ENCODE peak calls at places on chromosomes 12 and 14, in four cellular contexts. J is iPS DF 6.9, L is A549, A is IMR-90. S is an unnamed sample.

GRCh38 chr14:75523771-75524171 is 1.5 kb downstream of the BATF start:
- DNase-seq in L (no peak), J (no peak), A (peak), S (no peak)

GRCh38 chr12:6367065-6367968 is 8.0 kb downstream of the SCNN1A start:
- DNase-seq in A (peak), L (peak), J (no peak), S (peak)

GRCh38 chr12:124742111-124742510 is 121.6 kb downstream of the SCARB1 start:
- DNase-seq in A (no peak), L (no peak), J (no peak), S (no peak)

GRCh38 chr12:11795910-11796459 is 146.5 kb downstream of the ETV6 start:
- DNase-seq in A (peak), L (peak), J (no peak), S (peak)

GRCh38 chr12:78671295-78671694 is 193.3 kb upstream of the SYT1 start:
- DNase-seq in J (no peak), A (peak), L (peak), S (peak)

GRCh38 chr12:66514581-66514980 is 164.3 kb downstream of the GRIP1 start:
- DNase-seq in A (no peak), J (no peak), L (no peak), S (no peak)

GRCh38 chr12:30753233-30753632 is 1.5 kb downstream of the CAPRIN2 start:
- DNase-seq in L (peak), A (peak), J (peak), S (peak)

GRCh38 chr12:55385911-55386310 is 14.4 kb upstream of the OR6C65 start:
- DNase-seq in J (no peak), L (no peak), A (no peak), S (no peak)

GRCh38 chr12:20508362-20508761 is 140.0 kb downstream of the PDE3A start:
- DNase-seq in L (peak), A (peak), J (no peak), S (peak)

DNA sequence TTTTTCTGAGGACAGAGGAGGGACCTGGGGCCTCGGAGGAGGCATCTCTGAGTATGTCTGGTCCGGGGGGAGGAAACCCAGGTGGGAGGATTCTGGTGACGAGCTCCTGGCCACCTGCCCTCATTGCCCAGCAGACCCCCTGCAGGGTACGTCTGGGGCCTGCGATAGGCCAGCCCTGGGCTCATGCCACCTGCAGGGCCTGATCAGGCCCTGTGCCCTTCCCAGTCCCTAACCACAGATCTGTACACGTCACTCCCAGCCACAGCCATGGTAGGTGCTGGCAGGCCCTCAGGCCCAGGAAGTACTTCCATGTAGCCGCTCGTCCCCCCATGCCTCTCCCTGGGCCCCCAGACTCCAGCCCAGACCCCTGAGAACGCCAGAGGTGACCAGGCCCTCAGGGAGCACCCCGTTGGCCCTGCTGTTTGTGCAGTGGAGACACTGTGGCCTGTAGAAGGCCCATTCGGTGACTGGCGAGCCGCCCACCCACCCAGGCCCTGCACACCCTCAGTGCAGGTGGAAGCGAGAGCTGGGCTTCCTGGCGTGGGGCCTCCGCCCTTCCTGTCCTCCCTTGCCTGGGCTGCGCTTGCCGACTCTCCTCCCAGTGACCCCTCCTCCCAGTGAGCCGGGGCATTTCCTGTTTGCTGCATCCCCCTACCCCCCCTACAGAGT is 5.7 kb downstream of the INF2 start:
- DNase-seq in L (no peak), A (no peak), J (no peak), S (no peak)
- H3K27ac ChIP-seq in L (peak), A (no peak), J (no peak), S (no peak)

GRCh38 chr12:104751024-104751570 is 207.0 kb downstream of the SLC41A2 start:
- DNase-seq in A (no peak), J (no peak), L (no peak), S (no peak)
- H3K27ac ChIP-seq in A (no peak), J (no peak), L (no peak), S (no peak)

GRCh38 chr14:87508333-87508732 is 484.6 kb downstream of the GALC start:
- DNase-seq in J (no peak), L (no peak), A (no peak), S (no peak)
- H3K27ac ChIP-seq in J (no peak), L (no peak), A (no peak), S (no peak)

GRCh38 chr12:94792690-94793089 is 142.3 kb upstream of the TMCC3 start:
- DNase-seq in L (no peak), A (peak), J (no peak), S (peak)

GRCh38 chr12:94795053-94795452 is 144.7 kb upstream of the TMCC3 start:
- DNase-seq in L (no peak), A (no peak), J (no peak), S (no peak)

GRCh38 chr12:94798107-94798506 is 147.8 kb upstream of the TMCC3 start:
- DNase-seq in J (no peak), L (no peak), A (no peak), S (no peak)

GRCh38 chr12:94793191-94793595 is 142.8 kb upstream of the TMCC3 start:
- DNase-seq in A (peak), L (no peak), J (no peak), S (peak)

GRCh38 chr12:94795520-94795919 is 145.2 kb upstream of the TMCC3 start:
- DNase-seq in L (peak), A (peak), J (no peak), S (peak)
- H3K27ac ChIP-seq in L (peak), A (no peak), J (no peak), S (no peak)

DNA sequence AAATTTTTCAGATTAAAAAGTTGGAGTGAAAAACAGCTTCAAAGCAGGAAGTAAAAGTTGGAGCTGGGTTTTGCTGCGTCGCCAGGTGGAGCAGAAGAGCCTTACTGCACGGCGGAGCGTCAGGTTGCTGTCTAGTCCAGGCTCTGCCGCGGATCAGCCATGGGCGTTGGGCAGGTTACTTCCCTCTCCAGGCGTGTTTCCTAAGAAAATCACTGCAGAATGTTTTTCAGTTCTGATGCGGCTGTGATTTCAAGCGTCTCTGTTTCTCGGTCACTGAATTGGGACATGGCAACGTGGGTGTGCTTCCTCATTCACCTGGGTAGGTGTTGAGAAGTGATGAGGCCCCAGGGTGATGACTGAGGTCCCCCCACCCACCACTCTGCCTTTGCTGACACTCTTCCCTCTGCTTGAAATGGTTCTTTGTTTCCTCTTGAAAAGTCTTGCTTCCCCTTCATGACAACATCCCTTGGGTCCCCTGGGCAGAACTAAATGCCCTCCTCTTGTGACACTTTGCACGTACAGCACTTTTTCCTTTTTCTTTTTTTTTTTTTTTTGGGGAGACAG is 7.6 kb downstream of the EVL start:
- DNase-seq in A (no peak), J (no peak), L (no peak), S (no peak)
- H3K27ac ChIP-seq in A (no peak), J (no peak), L (no peak), S (no peak)